ENCODE peak calls at places on chromosomes 13 and 19, in four cellular contexts. V is CD8-positive, alpha-beta memory T cell; A is heart left ventricle; R is adrenal gland. Z is an unnamed sample. For H3K4me1, the result is how much of the 10 kb centered on the place peaks cover.

GRCh38 chr19:11145147-11145924 is 10.2 kb downstream of the SPC24 start:
- DNase-seq in V (no peak), A (no peak), R (no peak), Z (no peak)

GRCh38 chr19:46718157-46718933 is 1.4 kb upstream of the PRKD2 start:
- DNase-seq in V (peak), A (peak), R (peak), Z (no peak)

GRCh38 chr19:996051-996838 is 4.0 kb upstream of the GRIN3B start:
- DNase-seq in V (peak), A (no peak), R (peak), Z (peak)

GRCh38 chr19:2927032-2927430 is 17.7 kb downstream of the ZNF77 start:
- DNase-seq in V (no peak), A (no peak), R (no peak), Z (no peak)

GRCh38 chr13:107367258-107367657 is 799.3 kb upstream of the ARGLU1 start:
- DNase-seq in V (no peak), A (no peak), R (no peak), Z (no peak)

GRCh38 chr13:27960362-27961226 is 8.5 kb downstream of the CDX2 start:
- DNase-seq in V (no peak), A (no peak), R (no peak), Z (no peak)

GRCh38 chr13:25733061-25733491 is 318.7 kb downstream of the SHISA2 start:
- DNase-seq in V (no peak), A (no peak), R (no peak), Z (no peak)

GRCh38 chr19:3057275-3057714 is 5.0 kb downstream of the TLE5 start:
- DNase-seq in V (no peak), A (peak), R (peak), Z (no peak)

GRCh38 chr13:49454388-49455015 is 10.4 kb downstream of the SETDB2 start:
- DNase-seq in V (peak), A (no peak), R (no peak), Z (no peak)

GRCh38 chr13:99548448-99548847 is 47.2 kb downstream of the TM9SF2 start:
- DNase-seq in V (no peak), A (no peak), R (no peak), Z (no peak)

GRCh38 chr13:107192289-107192688 is 624.4 kb upstream of the ARGLU1 start:
- DNase-seq in V (no peak), A (no peak), R (no peak), Z (no peak)

GRCh38 chr13:77820431-77821149 is 98.0 kb downstream of the EDNRB start:
- DNase-seq in V (no peak), A (no peak), R (no peak), Z (no peak)

GRCh38 chr13:96112936-96113335 is 23.0 kb downstream of the HS6ST3 start:
- DNase-seq in V (no peak), A (no peak), R (no peak), Z (no peak)

GRCh38 chr19:30784850-30785459 is 412.8 kb downstream of the ZNF536 start:
- DNase-seq in V (peak), A (peak), R (peak), Z (peak)

GRCh38 chr19:18832331-18833140 is 777 bp downstream of the UPF1 start:
- DNase-seq in V (no peak), A (peak), R (peak), Z (no peak)

GRCh38 chr13:70864731-70865130 is 756.5 kb upstream of the KLHL1 start:
- DNase-seq in V (no peak), A (no peak), R (no peak), Z (no peak)

GRCh38 chr19:12954150-12954962 is 2.7 kb downstream of the GADD45GIP1 start:
- DNase-seq in V (no peak), A (no peak), R (peak), Z (no peak)

GRCh38 chr19:35116085-35116801 is 620 bp downstream of the FXYD3 start:
- DNase-seq in V (no peak), A (no peak), R (no peak), Z (no peak)

GRCh38 chr13:26707122-26708006 is 53.2 kb downstream of the GPR12 start:
- DNase-seq in V (peak), A (no peak), R (peak), Z (peak)

GRCh38 chr19:4791183-4792018 is at the start of gene FEM1A:
- DNase-seq in V (peak), A (peak), R (peak), Z (peak)

GRCh38 chr19:4800591-4801081 is 9.1 kb downstream of the FEM1A start:
- DNase-seq in V (no peak), A (no peak), R (no peak), Z (no peak)

GRCh38 chr19:4795400-4795799 is 3.9 kb downstream of the FEM1A start:
- DNase-seq in V (no peak), A (no peak), R (peak), Z (no peak)

GRCh38 chr19:4794971-4795370 is 3.4 kb downstream of the FEM1A start:
- DNase-seq in V (no peak), A (no peak), R (no peak), Z (no peak)
- H3K4me1 ChIP-seq in V (under half), A (under half), R (under half), Z (under half)

GRCh38 chr19:8654591-8655339 is 24.3 kb downstream of the NFILZ start:
- DNase-seq in V (peak), A (peak), R (peak), Z (peak)
- H3K4me3 ChIP-seq in V (peak), A (no peak), R (no peak), Z (no peak)

GRCh38 chr19:56134655-56134922 is 6.5 kb upstream of the ZNF444 start:
- DNase-seq in V (no peak), A (no peak), R (no peak), Z (no peak)

GRCh38 chr19:56136362-56136761 is 4.7 kb upstream of the ZNF444 start:
- DNase-seq in V (no peak), A (no peak), R (no peak), Z (no peak)

GRCh38 chr19:56138069-56138468 is 3.0 kb upstream of the ZNF444 start:
- DNase-seq in V (no peak), A (no peak), R (no peak), Z (no peak)

GRCh38 chr19:56139847-56140582 is 1.1 kb upstream of the ZNF444 start:
- DNase-seq in V (no peak), A (no peak), R (no peak), Z (no peak)

GRCh38 chr19:56137405-56137804 is 3.7 kb upstream of the ZNF444 start:
- DNase-seq in V (no peak), A (no peak), R (no peak), Z (no peak)
- H3K27ac ChIP-seq in V (no peak), A (no peak), R (no peak), Z (no peak)

GRCh38 chr19:45446944-45447343 is 20.9 kb upstream of the FOSB start:
- DNase-seq in V (no peak), A (no peak), R (no peak), Z (no peak)
- H3K4me1 ChIP-seq in V (half or more), A (under half), R (under half), Z (under half)

GRCh38 chr13:73138276-73138950 is 79.6 kb downstream of the KLF5 start:
- DNase-seq in V (no peak), A (no peak), R (no peak), Z (peak)
- H3K4me3 ChIP-seq in V (no peak), A (no peak), R (no peak), Z (no peak)

DNA sequence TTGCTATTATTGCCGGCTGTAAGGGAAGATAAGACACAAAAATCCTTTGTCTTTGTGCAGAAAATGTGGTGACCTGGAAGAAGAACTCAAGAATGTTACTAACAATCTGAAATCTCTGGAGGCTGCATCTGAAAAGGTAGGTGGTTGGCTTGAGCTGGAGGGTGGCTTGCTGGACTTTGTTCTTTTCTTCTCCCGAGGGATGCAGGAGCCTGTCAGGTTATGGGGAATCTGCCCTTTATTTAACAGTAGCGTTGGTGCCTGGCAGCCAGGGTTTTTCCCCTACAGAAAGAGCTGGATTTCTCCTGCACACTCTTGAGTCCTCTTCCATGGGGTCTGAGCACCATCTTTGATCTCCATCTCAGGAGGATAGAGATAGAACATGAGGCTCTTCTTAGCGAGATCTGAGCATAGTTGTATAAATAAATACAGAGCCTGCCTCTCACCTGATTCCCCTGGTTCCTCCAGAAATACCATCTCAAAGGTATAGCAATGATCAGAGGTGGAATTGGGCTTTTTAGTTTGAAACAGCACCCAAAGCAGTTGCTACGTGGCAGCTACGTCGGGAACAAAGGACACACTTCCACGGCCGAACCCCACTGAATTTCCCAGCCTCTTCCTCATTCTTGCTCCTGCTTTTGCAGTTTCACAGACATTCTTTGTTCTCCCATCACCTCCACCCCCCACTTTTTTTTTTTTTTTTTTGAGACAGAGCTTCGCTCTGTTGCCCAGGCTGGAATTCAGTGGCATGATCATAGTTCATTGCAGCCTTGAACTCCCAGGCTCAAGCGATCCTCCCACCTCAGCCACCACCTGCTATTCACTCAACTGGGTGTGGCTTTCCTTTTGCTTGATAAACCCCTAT is 12.9 kb downstream of the TPM4 start:
- DNase-seq in V (no peak), A (no peak), R (no peak), Z (no peak)
- H3K27ac ChIP-seq in V (no peak), A (no peak), R (peak), Z (no peak)

GRCh38 chr19:44741258-44741731 is 7.2 kb upstream of the BCL3 start:
- DNase-seq in V (no peak), A (no peak), R (peak), Z (no peak)

GRCh38 chr19:44741841-44742352 is 6.6 kb upstream of the BCL3 start:
- DNase-seq in V (no peak), A (peak), R (peak), Z (peak)

GRCh38 chr19:44738161-44738535 is 10.4 kb upstream of the BCL3 start:
- DNase-seq in V (no peak), A (no peak), R (no peak), Z (no peak)

GRCh38 chr19:44738603-44739585 is 9.6 kb upstream of the BCL3 start:
- DNase-seq in V (no peak), A (no peak), R (peak), Z (no peak)

GRCh38 chr19:44740351-44740824 is 8.1 kb upstream of the BCL3 start:
- DNase-seq in V (no peak), A (no peak), R (no peak), Z (no peak)
- H3K4me1 ChIP-seq in V (under half), A (under half), R (under half), Z (under half)

GRCh38 chr13:24162604-24163003 is 2.1 kb downstream of the SPATA13 start:
- DNase-seq in V (no peak), A (no peak), R (no peak), Z (no peak)
- H3K4me3 ChIP-seq in V (no peak), A (no peak), R (no peak), Z (no peak)